ENCODE peak calls at places on chromosomes 7 and 10, in six cellular contexts. One of them, this sample, is unnamed.

GRCh38 chr7:21616796-21617436 is 74.1 kb downstream of the DNAH11 start:
- DNase-seq in mesothelial cell of epicardium: no peak
- DNase-seq in upper lobe of right lung: no peak
- DNase-seq in nephron progenitor cell: no peak
- DNase-seq in brain microvascular endothelial cell: peak; percentile 5
- DNase-seq in GM23338: no peak
- DNase-seq in this sample: no peak

GRCh38 chr7:99843808-99844207 is 16.0 kb downstream of the CYP3A43 start:
- DNase-seq in mesothelial cell of epicardium: no peak
- DNase-seq in upper lobe of right lung: no peak
- DNase-seq in nephron progenitor cell: no peak
- DNase-seq in brain microvascular endothelial cell: no peak
- DNase-seq in GM23338: no peak
- DNase-seq in this sample: no peak

GRCh38 chr7:100167912-100168323 is 499 bp downstream of the GAL3ST4 start:
- DNase-seq in mesothelial cell of epicardium: no peak
- DNase-seq in upper lobe of right lung: peak; percentile 61
- DNase-seq in nephron progenitor cell: peak; percentile 37
- DNase-seq in brain microvascular endothelial cell: no peak
- DNase-seq in GM23338: peak; percentile 63
- DNase-seq in this sample: no peak

GRCh38 chr10:71740069-71740468 is 20.5 kb upstream of the C10orf105 start:
- DNase-seq in mesothelial cell of epicardium: no peak
- DNase-seq in upper lobe of right lung: no peak
- DNase-seq in nephron progenitor cell: no peak
- DNase-seq in brain microvascular endothelial cell: no peak
- DNase-seq in GM23338: no peak
- DNase-seq in this sample: no peak

GRCh38 chr10:121503587-121504051 is 94.6 kb downstream of the FGFR2 start:
- DNase-seq in mesothelial cell of epicardium: no peak
- DNase-seq in upper lobe of right lung: no peak
- DNase-seq in nephron progenitor cell: no peak
- DNase-seq in brain microvascular endothelial cell: no peak
- DNase-seq in GM23338: no peak
- DNase-seq in this sample: no peak

GRCh38 chr10:60572511-60573194 is 183.0 kb upstream of the ANK3 start:
- DNase-seq in mesothelial cell of epicardium: peak; percentile 26
- DNase-seq in upper lobe of right lung: no peak
- DNase-seq in nephron progenitor cell: peak; percentile 59
- DNase-seq in brain microvascular endothelial cell: peak; percentile 70
- DNase-seq in GM23338: peak; percentile 74
- DNase-seq in this sample: peak; percentile 53

GRCh38 chr10:24427678-24428409 is 218.9 kb downstream of the KIAA1217 start:
- DNase-seq in mesothelial cell of epicardium: no peak
- DNase-seq in upper lobe of right lung: no peak
- DNase-seq in nephron progenitor cell: no peak
- DNase-seq in brain microvascular endothelial cell: no peak
- DNase-seq in GM23338: no peak
- DNase-seq in this sample: no peak

GRCh38 chr7:88480901-88481300 is 174.2 kb upstream of the STEAP4 start:
- DNase-seq in mesothelial cell of epicardium: no peak
- DNase-seq in upper lobe of right lung: no peak
- DNase-seq in nephron progenitor cell: no peak
- DNase-seq in brain microvascular endothelial cell: no peak
- DNase-seq in GM23338: no peak
- DNase-seq in this sample: no peak

GRCh38 chr10:34430685-34431084 is 384.4 kb downstream of the PARD3 start:
- DNase-seq in mesothelial cell of epicardium: no peak
- DNase-seq in upper lobe of right lung: no peak
- DNase-seq in nephron progenitor cell: no peak
- DNase-seq in brain microvascular endothelial cell: no peak
- DNase-seq in GM23338: no peak
- DNase-seq in this sample: no peak

GRCh38 chr7:44853391-44853790 is 5.5 kb upstream of the H2AZ2 start:
- DNase-seq in mesothelial cell of epicardium: no peak
- DNase-seq in upper lobe of right lung: no peak
- DNase-seq in nephron progenitor cell: no peak
- DNase-seq in brain microvascular endothelial cell: no peak
- DNase-seq in GM23338: no peak
- DNase-seq in this sample: no peak

GRCh38 chr10:112490543-112490942 is 43.5 kb downstream of the VTI1A start:
- DNase-seq in mesothelial cell of epicardium: peak; percentile 33
- DNase-seq in upper lobe of right lung: peak; percentile 78
- DNase-seq in nephron progenitor cell: no peak
- DNase-seq in brain microvascular endothelial cell: no peak
- DNase-seq in GM23338: no peak
- DNase-seq in this sample: no peak

GRCh38 chr7:64882341-64883112 is 20.5 kb upstream of the ZNF273 start:
- DNase-seq in mesothelial cell of epicardium: no peak
- DNase-seq in upper lobe of right lung: peak; percentile 78
- DNase-seq in nephron progenitor cell: no peak
- DNase-seq in brain microvascular endothelial cell: no peak
- DNase-seq in GM23338: peak; percentile 83
- DNase-seq in this sample: peak; percentile 74

GRCh38 chr7:2270495-2270894 is 28.5 kb downstream of the NUDT1 start:
- DNase-seq in mesothelial cell of epicardium: no peak
- DNase-seq in upper lobe of right lung: no peak
- DNase-seq in nephron progenitor cell: no peak
- DNase-seq in brain microvascular endothelial cell: no peak
- DNase-seq in GM23338: no peak
- DNase-seq in this sample: no peak
- TF ChIP-seq CTCF in mesothelial cell of epicardium: no peak
- TF ChIP-seq CTCF in upper lobe of right lung: no peak
- TF ChIP-seq CTCF in nephron progenitor cell: no peak
- TF ChIP-seq CTCF in brain microvascular endothelial cell: no peak
- TF ChIP-seq CTCF in GM23338: no peak
- TF ChIP-seq CTCF in this sample: no peak

GRCh38 chr10:48616436-48616835 is 11.6 kb upstream of the ARHGAP22 start:
- DNase-seq in mesothelial cell of epicardium: no peak
- DNase-seq in upper lobe of right lung: no peak
- DNase-seq in nephron progenitor cell: no peak
- DNase-seq in brain microvascular endothelial cell: no peak
- DNase-seq in GM23338: no peak
- DNase-seq in this sample: no peak

GRCh38 chr10:48611133-48611532 is 6.3 kb upstream of the ARHGAP22 start:
- DNase-seq in mesothelial cell of epicardium: no peak
- DNase-seq in upper lobe of right lung: no peak
- DNase-seq in nephron progenitor cell: no peak
- DNase-seq in brain microvascular endothelial cell: no peak
- DNase-seq in GM23338: no peak
- DNase-seq in this sample: no peak

GRCh38 chr10:48612241-48612943 is 7.5 kb upstream of the ARHGAP22 start:
- DNase-seq in mesothelial cell of epicardium: no peak
- DNase-seq in upper lobe of right lung: no peak
- DNase-seq in nephron progenitor cell: no peak
- DNase-seq in brain microvascular endothelial cell: no peak
- DNase-seq in GM23338: no peak
- DNase-seq in this sample: no peak

GRCh38 chr10:48613015-48613414 is 8.1 kb upstream of the ARHGAP22 start:
- DNase-seq in mesothelial cell of epicardium: no peak
- DNase-seq in upper lobe of right lung: no peak
- DNase-seq in nephron progenitor cell: no peak
- DNase-seq in brain microvascular endothelial cell: no peak
- DNase-seq in GM23338: no peak
- DNase-seq in this sample: no peak

DNA sequence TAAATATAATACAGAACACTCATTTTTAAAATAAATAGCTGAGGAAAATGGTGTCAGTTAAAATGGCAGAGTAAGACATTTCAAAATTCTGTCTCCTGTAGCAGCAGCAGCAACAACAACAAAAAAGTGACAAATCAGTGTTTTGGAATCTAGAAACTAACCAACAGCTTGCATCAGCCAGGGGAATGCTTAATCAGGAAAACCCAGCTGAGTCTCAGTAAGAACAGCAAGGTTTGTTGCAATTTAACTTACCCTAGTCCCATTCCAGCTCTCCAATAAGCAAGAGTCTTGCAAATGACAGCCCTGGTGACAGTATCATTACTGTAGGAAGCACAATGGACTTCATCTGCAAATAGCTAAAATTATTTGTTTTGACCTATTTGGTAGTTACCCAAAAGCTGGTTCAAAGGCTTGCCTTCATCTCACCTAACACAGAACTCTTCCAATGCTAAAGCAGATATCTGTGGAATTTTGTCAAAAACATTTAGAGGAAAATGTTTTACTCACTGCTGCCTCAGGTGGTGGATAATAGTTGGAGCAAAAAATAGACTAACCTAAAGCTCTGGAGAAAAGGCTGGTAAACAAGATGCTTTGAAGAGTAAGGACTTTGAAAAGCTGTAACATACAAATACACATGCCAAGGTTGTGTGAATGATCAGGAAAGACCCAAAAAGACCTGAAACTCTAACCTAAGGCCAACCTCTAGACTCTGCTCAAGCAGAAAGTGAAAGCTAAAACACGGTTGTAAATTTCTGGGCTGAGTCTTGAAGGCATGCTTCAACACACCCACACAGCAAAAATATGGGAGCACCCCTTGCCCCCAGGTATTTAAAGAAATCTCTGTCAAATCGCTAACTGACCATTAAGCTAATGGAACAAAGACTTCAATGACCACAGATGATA is 9.9 kb upstream of the ARHGAP22 start:
- DNase-seq in mesothelial cell of epicardium: no peak
- DNase-seq in upper lobe of right lung: no peak
- DNase-seq in nephron progenitor cell: no peak
- DNase-seq in brain microvascular endothelial cell: no peak
- DNase-seq in GM23338: peak; percentile 57
- DNase-seq in this sample: no peak
- TF ChIP-seq CTCF in mesothelial cell of epicardium: peak; percentile 58
- TF ChIP-seq CTCF in upper lobe of right lung: peak; percentile 31
- TF ChIP-seq CTCF in nephron progenitor cell: no peak
- TF ChIP-seq CTCF in brain microvascular endothelial cell: peak; percentile 43
- TF ChIP-seq CTCF in GM23338: peak; percentile 59
- TF ChIP-seq CTCF in this sample: peak; percentile 25

GRCh38 chr7:122143751-122144711 is at the start of gene AASS:
- DNase-seq in mesothelial cell of epicardium: peak; percentile 83
- DNase-seq in upper lobe of right lung: peak; percentile 97
- DNase-seq in nephron progenitor cell: peak; percentile 96
- DNase-seq in brain microvascular endothelial cell: peak; percentile 94
- DNase-seq in GM23338: peak; percentile 99
- DNase-seq in this sample: peak; percentile 96
- TF ChIP-seq CTCF in mesothelial cell of epicardium: no peak
- TF ChIP-seq CTCF in upper lobe of right lung: no peak
- TF ChIP-seq CTCF in nephron progenitor cell: no peak
- TF ChIP-seq CTCF in brain microvascular endothelial cell: no peak
- TF ChIP-seq CTCF in GM23338: no peak
- TF ChIP-seq CTCF in this sample: no peak

DNA sequence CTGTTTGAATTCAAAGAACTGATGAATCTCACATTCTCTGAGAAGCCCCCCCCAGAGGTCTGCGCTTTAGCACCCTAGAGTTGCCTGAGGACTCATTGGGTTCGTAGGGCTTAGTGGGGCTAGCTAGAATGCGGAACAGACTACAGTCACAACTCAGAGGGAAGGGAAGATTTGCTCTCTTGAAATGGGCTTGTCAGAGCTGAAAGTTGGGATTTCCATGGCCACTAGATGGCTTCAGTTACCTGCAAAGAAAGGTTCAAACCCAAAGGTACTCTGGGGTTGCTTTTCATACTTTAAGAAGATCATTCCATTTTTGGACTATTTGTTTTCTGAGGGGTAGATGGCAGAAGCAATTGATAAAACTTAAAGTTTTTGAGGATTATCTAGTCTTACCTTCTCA is 205.0 kb downstream of the BBS9 start:
- DNase-seq in mesothelial cell of epicardium: no peak
- DNase-seq in upper lobe of right lung: no peak
- DNase-seq in nephron progenitor cell: no peak
- DNase-seq in brain microvascular endothelial cell: peak; percentile 4
- DNase-seq in GM23338: peak; percentile 84
- DNase-seq in this sample: no peak
- TF ChIP-seq CTCF in mesothelial cell of epicardium: no peak
- TF ChIP-seq CTCF in upper lobe of right lung: peak; percentile 20
- TF ChIP-seq CTCF in nephron progenitor cell: peak; percentile 46
- TF ChIP-seq CTCF in brain microvascular endothelial cell: peak; percentile 62
- TF ChIP-seq CTCF in GM23338: peak; percentile 70
- TF ChIP-seq CTCF in this sample: peak; percentile 30

GRCh38 chr10:116658152-116658551 is 37.4 kb downstream of the PNLIPRP2 start:
- DNase-seq in mesothelial cell of epicardium: no peak
- DNase-seq in upper lobe of right lung: no peak
- DNase-seq in nephron progenitor cell: no peak
- DNase-seq in brain microvascular endothelial cell: no peak
- DNase-seq in GM23338: no peak
- DNase-seq in this sample: no peak

GRCh38 chr10:116653885-116654284 is 33.1 kb downstream of the PNLIPRP2 start:
- DNase-seq in mesothelial cell of epicardium: no peak
- DNase-seq in upper lobe of right lung: no peak
- DNase-seq in nephron progenitor cell: no peak
- DNase-seq in brain microvascular endothelial cell: no peak
- DNase-seq in GM23338: no peak
- DNase-seq in this sample: no peak

GRCh38 chr10:116655573-116655972 is 34.8 kb downstream of the PNLIPRP2 start:
- DNase-seq in mesothelial cell of epicardium: no peak
- DNase-seq in upper lobe of right lung: no peak
- DNase-seq in nephron progenitor cell: no peak
- DNase-seq in brain microvascular endothelial cell: no peak
- DNase-seq in GM23338: no peak
- DNase-seq in this sample: no peak

GRCh38 chr10:116659049-116659670 is 38.4 kb downstream of the PNLIPRP2 start:
- DNase-seq in mesothelial cell of epicardium: no peak
- DNase-seq in upper lobe of right lung: no peak
- DNase-seq in nephron progenitor cell: no peak
- DNase-seq in brain microvascular endothelial cell: no peak
- DNase-seq in GM23338: no peak
- DNase-seq in this sample: no peak

DNA sequence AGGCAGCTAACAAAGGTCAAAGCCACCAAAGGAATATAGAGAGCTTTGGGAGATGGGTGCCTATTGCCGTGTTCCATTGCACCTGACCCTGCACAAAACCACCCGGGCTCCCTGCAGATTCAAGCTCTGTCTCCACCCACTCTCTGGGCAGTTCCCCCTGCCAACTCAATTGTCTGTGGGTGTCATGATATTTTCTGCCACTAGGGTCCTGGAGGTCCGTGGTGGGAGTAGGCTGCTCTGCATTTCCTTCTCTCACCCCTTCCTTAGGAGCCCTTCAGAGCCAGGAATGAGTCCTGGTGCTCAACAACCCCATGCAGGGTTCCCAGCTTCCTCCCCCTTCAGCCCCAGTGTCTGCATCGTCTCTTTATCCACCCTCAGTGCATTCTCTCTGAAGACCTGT is 34.1 kb downstream of the PNLIPRP2 start:
- DNase-seq in mesothelial cell of epicardium: no peak
- DNase-seq in upper lobe of right lung: no peak
- DNase-seq in nephron progenitor cell: no peak
- DNase-seq in brain microvascular endothelial cell: no peak
- DNase-seq in GM23338: peak; percentile 74
- DNase-seq in this sample: no peak
- TF ChIP-seq CTCF in mesothelial cell of epicardium: peak; percentile 85
- TF ChIP-seq CTCF in upper lobe of right lung: no peak
- TF ChIP-seq CTCF in nephron progenitor cell: peak; percentile 35
- TF ChIP-seq CTCF in brain microvascular endothelial cell: peak; percentile 40
- TF ChIP-seq CTCF in GM23338: peak; percentile 53
- TF ChIP-seq CTCF in this sample: peak; percentile 83